ENCODE peak calls at places on chromosome 10, in nine cellular contexts. L is uterus; V is pancreas; J is cardiac muscle cell; S is right lobe of liver; I is neural progenitor cell; E is heart right ventricle; T is fibroblast of mammary gland; B is CD8-positive, alpha-beta T cell. D is an unnamed sample.

GRCh38 chr10:72016608-72017310 is 52.6 kb downstream of the CHST3 start:
- DNase-seq in L (no peak), V (no peak), J (no peak), S (no peak), I (no peak), E (peak; percentile 31), T (no peak), B (no peak), D (no peak)

GRCh38 chr10:7819126-7819470 is 793 bp downstream of the TAF3 start:
- DNase-seq in L (no peak), V (peak; percentile 33), J (peak; percentile 67), S (peak; percentile 54), I (peak; percentile 82), E (peak; percentile 34), T (peak; percentile 49), B (no peak), D (peak; percentile 73)

GRCh38 chr10:116241642-116242405 is 31.2 kb downstream of the GFRA1 start:
- DNase-seq in L (no peak), V (no peak), J (no peak), S (no peak), I (no peak), E (no peak), T (no peak), B (no peak), D (no peak)

GRCh38 chr10:131786756-131787605 is 113.8 kb upstream of the PPP2R2D start:
- DNase-seq in L (no peak), V (no peak), J (peak; percentile 61), S (no peak), I (peak; percentile 70), E (peak; percentile 17), T (peak; percentile 41), B (no peak), D (peak; percentile 6)

GRCh38 chr10:4024846-4025245 is 239.8 kb upstream of the KLF6 start:
- DNase-seq in L (no peak), V (no peak), J (no peak), S (no peak), I (no peak), E (no peak), T (no peak), B (no peak), D (no peak)

GRCh38 chr10:34538291-34538829 is 276.7 kb downstream of the PARD3 start:
- DNase-seq in L (no peak), V (no peak), J (peak; percentile 19), S (no peak), I (no peak), E (no peak), T (no peak), B (no peak), D (no peak)

GRCh38 chr10:61900829-61901783 is at the start of gene ARID5B:
- DNase-seq in L (peak; percentile 35), V (peak; percentile 39), J (peak; percentile 73), S (peak; percentile 52), I (peak; percentile 79), E (peak; percentile 54), T (peak; percentile 80), B (no peak), D (peak; percentile 83)

GRCh38 chr10:14405076-14406065 is 74.6 kb upstream of the FRMD4A start:
- DNase-seq in L (no peak), V (no peak), J (no peak), S (no peak), I (no peak), E (no peak), T (peak; percentile 60), B (no peak), D (peak; percentile 39)

GRCh38 chr10:27819781-27820531 is 74.3 kb upstream of the MKX start:
- DNase-seq in L (no peak), V (peak; percentile 66), J (peak; percentile 1), S (no peak), I (no peak), E (peak; percentile 55), T (peak; percentile 65), B (no peak), D (no peak)

GRCh38 chr10:126964190-126964589 is 59.0 kb downstream of the DOCK1 start:
- DNase-seq in L (no peak), V (no peak), J (no peak), S (no peak), I (no peak), E (no peak), T (no peak), B (no peak), D (no peak)

GRCh38 chr10:126242352-126243260 is 145.7 kb downstream of the ADAM12 start:
- DNase-seq in L (peak; percentile 44), V (no peak), J (no peak), S (no peak), I (no peak), E (peak; percentile 51), T (peak; percentile 94), B (no peak), D (peak; percentile 86)

GRCh38 chr10:70536196-70536920 is 57.8 kb downstream of the PALD1 start:
- DNase-seq in L (no peak), V (no peak), J (no peak), S (no peak), I (peak; percentile 80), E (no peak), T (no peak), B (no peak), D (no peak)

GRCh38 chr10:79399242-79399831 is 46.1 kb downstream of the ZCCHC24 start:
- DNase-seq in L (peak; percentile 94), V (peak; percentile 50), J (peak; percentile 76), S (peak; percentile 79), I (peak; percentile 63), E (peak; percentile 92), T (peak; percentile 97), B (no peak), D (peak; percentile 98)
- H3K4me3 ChIP-seq in L (no peak overlapping the region), V (no peak overlapping the region), J (no peak overlapping the region), S (no peak overlapping the region), I (no peak overlapping the region), E (no peak overlapping the region), T (peak overlapping the region; percentile 9), B (no peak overlapping the region), D (peak overlapping the region; percentile 39)

GRCh38 chr10:103542764-103543616 is 49.5 kb downstream of the NEURL1 start:
- DNase-seq in L (peak; percentile 54), V (no peak), J (peak; percentile 49), S (no peak), I (peak; percentile 77), E (peak; percentile 50), T (peak; percentile 52), B (no peak), D (peak; percentile 68)
- TF ChIP-seq CTCF in L (peak; percentile 21), V (no peak), J (peak; percentile 62), S (peak; percentile 65), I (peak; percentile 50), E (peak; percentile 63), T (peak; percentile 56), B (peak; percentile 38), D (peak; percentile 73)

GRCh38 chr10:75106242-75106641 is 5.2 kb upstream of the SAMD8 start:
- DNase-seq in L (no peak), V (no peak), J (no peak), S (no peak), I (no peak), E (no peak), T (no peak), B (no peak), D (no peak)

GRCh38 chr10:75109459-75109778 is 2.0 kb upstream of the SAMD8 start:
- DNase-seq in L (no peak), V (no peak), J (no peak), S (no peak), I (no peak), E (no peak), T (no peak), B (no peak), D (no peak)

GRCh38 chr10:75108684-75109458 is 2.6 kb upstream of the SAMD8 start:
- DNase-seq in L (no peak), V (no peak), J (peak; percentile 71), S (no peak), I (peak; percentile 65), E (peak; percentile 28), T (no peak), B (no peak), D (peak; percentile 31)

GRCh38 chr10:75110006-75110632 is 1.3 kb upstream of the SAMD8 start:
- DNase-seq in L (no peak), V (no peak), J (peak; percentile 30), S (no peak), I (no peak), E (peak; percentile 42), T (no peak), B (no peak), D (no peak)

DNA sequence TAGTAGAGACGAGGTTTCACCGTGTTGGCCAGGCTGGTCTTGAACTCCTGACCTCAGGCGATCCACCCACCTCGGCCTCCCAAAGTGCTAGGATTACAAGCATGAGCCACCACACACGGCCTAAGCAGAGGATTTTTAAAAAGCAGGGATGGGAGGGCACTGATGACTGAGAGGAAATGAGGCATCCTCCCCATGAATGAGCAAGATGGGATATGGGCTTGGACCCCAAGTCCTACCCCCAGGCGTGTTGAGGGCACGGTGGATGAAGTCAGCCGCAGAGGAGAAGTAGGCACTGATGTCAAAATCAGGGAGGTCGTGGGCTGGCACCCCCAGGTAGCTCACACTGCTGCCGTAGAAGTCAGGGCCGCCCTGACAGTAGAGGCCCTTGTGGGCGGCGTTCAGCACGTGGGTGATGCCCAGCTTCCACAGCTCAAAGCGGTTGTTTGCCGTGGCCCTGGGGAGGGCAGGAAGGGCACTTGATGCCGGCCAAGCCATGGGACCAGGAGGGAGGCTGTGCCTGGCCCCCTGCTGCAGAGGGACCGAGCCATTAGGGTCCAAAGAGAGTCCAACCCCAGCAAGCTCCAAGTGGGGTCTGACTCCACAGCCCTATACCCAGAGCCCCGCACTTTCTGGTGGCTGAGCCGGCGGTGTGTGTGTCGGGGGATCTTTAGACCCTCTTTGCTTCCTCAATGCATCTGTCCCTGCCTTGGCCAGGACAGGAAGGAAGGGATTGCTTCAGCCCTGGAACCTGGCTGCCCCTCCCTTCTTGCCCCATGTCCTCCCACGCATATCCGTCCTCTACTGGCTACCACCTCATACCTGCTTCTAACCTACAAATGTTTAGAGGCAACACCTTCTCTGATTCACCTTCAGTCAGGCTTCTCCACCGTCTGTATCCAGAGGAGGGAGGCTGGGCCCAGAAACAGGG is 3.4 kb upstream of the SAMD8 start:
- DNase-seq in L (no peak), V (no peak), J (no peak), S (no peak), I (no peak), E (no peak), T (no peak), B (no peak), D (no peak)
- H3K4me3 ChIP-seq in L (no peak overlapping the region), V (no peak overlapping the region), J (no peak overlapping the region), S (no peak overlapping the region), I (no peak overlapping the region), E (no peak overlapping the region), T (no peak overlapping the region), B (no peak overlapping the region), D (no peak overlapping the region)

GRCh38 chr10:31320598-31321211 is 1.7 kb downstream of the ZEB1 start:
- DNase-seq in L (peak; percentile 63), V (peak; percentile 2), J (peak; percentile 75), S (peak; percentile 58), I (peak; percentile 70), E (peak; percentile 64), T (peak; percentile 48), B (peak; percentile 9), D (peak; percentile 64)

GRCh38 chr10:31319602-31320178 is 674 bp downstream of the ZEB1 start:
- DNase-seq in L (no peak), V (no peak), J (peak; percentile 47), S (no peak), I (peak; percentile 75), E (no peak), T (no peak), B (no peak), D (no peak)

GRCh38 chr10:31320179-31320597 is 1.2 kb downstream of the ZEB1 start:
- DNase-seq in L (peak; percentile 57), V (peak; percentile 6), J (peak; percentile 52), S (peak; percentile 66), I (peak; percentile 63), E (peak; percentile 62), T (no peak), B (peak; percentile 16), D (no peak)

GRCh38 chr10:31321396-31321941 is 2.5 kb downstream of the ZEB1 start:
- DNase-seq in L (no peak), V (no peak), J (peak; percentile 11), S (no peak), I (peak; percentile 11), E (peak; percentile 4), T (peak; percentile 27), B (peak; percentile 5), D (peak; percentile 21)

GRCh38 chr10:31322647-31323046 is 3.6 kb downstream of the ZEB1 start:
- DNase-seq in L (no peak), V (no peak), J (no peak), S (no peak), I (peak; percentile 5), E (no peak), T (peak; percentile 47), B (no peak), D (peak; percentile 39)
- TF ChIP-seq CTCF in L (peak; percentile 41), V (no peak), J (peak; percentile 34), S (peak; percentile 15), I (no peak), E (peak; percentile 53), T (peak; percentile 47), B (no peak), D (peak; percentile 46)